ENCODE peak calls at places on chromosomes 1 and 21, in ten cellular contexts. M is LoVo; H is IMR-90; A is stimulated activated CD8-positive, alpha-beta memory T cell treated with anti-CD3 and anti-CD28 coated beads, Interleukin-2, amount 100 ng/mL, for 1 hour; D is activated naive CD8-positive, alpha-beta T cell treated with anti-CD3 and anti-CD28 coated beads for 36 hours; F is cardiac muscle cell; N is stomach; P is activated T-cell treated with anti-CD3 and anti-CD28 coated beads, Interleukin-2, amount 50 U/mL, for 4 hours; L is neuronal stem cell; E is activated CD8-positive, alpha-beta T cell treated with anti-CD3 and anti-CD28 coated beads for 36 hours. B is an unnamed sample.

GRCh38 chr1:200337831-200338230 is 72.0 kb downstream of the ZNF281 start:
- DNase-seq in M (no peak), H (no peak), A (no peak), D (no peak), F (no peak), N (no peak), P (no peak), L (no peak), E (no peak), B (no peak)

GRCh38 chr1:188170935-188171334 is 1342.2 kb downstream of the PLA2G4A start:
- DNase-seq in M (no peak), H (no peak), A (no peak), D (no peak), F (no peak), N (no peak), P (no peak), L (no peak), E (no peak), B (no peak)

GRCh38 chr1:244599937-244600350 is 53.0 kb upstream of the DESI2 start:
- DNase-seq in M (peak), H (peak), A (no peak), D (no peak), F (peak), N (peak), P (peak), L (no peak), E (peak), B (peak)

GRCh38 chr1:209823143-209824041 is 4.4 kb upstream of the UTP25 start:
- DNase-seq in M (peak), H (peak), A (no peak), D (no peak), F (peak), N (no peak), P (no peak), L (peak), E (peak), B (no peak)

GRCh38 chr1:167489581-167490340 is 28.6 kb downstream of the CD247 start:
- DNase-seq in M (no peak), H (no peak), A (peak), D (peak), F (no peak), N (no peak), P (peak), L (peak), E (peak), B (peak)

GRCh38 chr1:38183094-38183493 is 136.5 kb upstream of the POU3F1 start:
- DNase-seq in M (no peak), H (no peak), A (no peak), D (no peak), F (no peak), N (no peak), P (no peak), L (no peak), E (no peak), B (no peak)

GRCh38 chr1:243490748-243491686 is 235.2 kb downstream of the SDCCAG8 start:
- DNase-seq in M (no peak), H (peak), A (no peak), D (no peak), F (peak), N (no peak), P (no peak), L (no peak), E (no peak), B (no peak)

GRCh38 chr1:12184008-12184681 is 17.4 kb downstream of the TNFRSF1B start:
- DNase-seq in M (no peak), H (peak), A (no peak), D (no peak), F (peak), N (peak), P (no peak), L (peak), E (no peak), B (peak)

GRCh38 chr1:21622466-21623315 is 46.5 kb downstream of the RAP1GAP start:
- DNase-seq in M (peak), H (no peak), A (no peak), D (peak), F (peak), N (peak), P (peak), L (peak), E (peak), B (peak)

GRCh38 chr1:10530281-10530740 is 55.6 kb downstream of the PEX14 start:
- DNase-seq in M (no peak), H (peak), A (no peak), D (no peak), F (peak), N (peak), P (no peak), L (peak), E (no peak), B (peak)

GRCh38 chr1:228398741-228399461 is 7.7 kb downstream of the TRIM11 start:
- DNase-seq in M (no peak), H (no peak), A (no peak), D (no peak), F (no peak), N (no peak), P (no peak), L (no peak), E (no peak), B (no peak)

GRCh38 chr1:27577504-27578188 is 26.3 kb downstream of the AHDC1 start:
- DNase-seq in M (no peak), H (no peak), A (no peak), D (no peak), F (no peak), N (no peak), P (no peak), L (no peak), E (no peak), B (no peak)

GRCh38 chr1:52070704-52071103 is 14.6 kb downstream of the BTF3L4 start:
- DNase-seq in M (no peak), H (no peak), A (no peak), D (no peak), F (no peak), N (no peak), P (no peak), L (no peak), E (no peak), B (no peak)

GRCh38 chr1:1173793-1174415 is at the start of gene TTLL10:
- DNase-seq in M (no peak), H (no peak), A (no peak), D (peak), F (no peak), N (no peak), P (no peak), L (peak), E (peak), B (peak)

GRCh38 chr21:43864806-43865470 is at the start of gene AGPAT3:
- DNase-seq in M (peak), H (no peak), A (no peak), D (peak), F (no peak), N (no peak), P (peak), L (no peak), E (peak), B (no peak)

GRCh38 chr1:70486676-70487470 is 75.8 kb downstream of the CTH start:
- DNase-seq in M (no peak), H (peak), A (no peak), D (no peak), F (peak), N (peak), P (no peak), L (no peak), E (no peak), B (no peak)

GRCh38 chr1:3249236-3249845 is 180.3 kb downstream of the PRDM16 start:
- DNase-seq in M (no peak), H (no peak), A (no peak), D (no peak), F (no peak), N (no peak), P (no peak), L (peak), E (no peak), B (no peak)

GRCh38 chr1:58815069-58815679 is 31.3 kb upstream of the JUN start:
- DNase-seq in M (peak), H (peak), A (peak), D (peak), F (peak), N (peak), P (peak), L (peak), E (peak), B (peak)

GRCh38 chr21:27190601-27191000 is 223.7 kb upstream of the ADAMTS5 start:
- DNase-seq in M (no peak), H (peak), A (no peak), D (no peak), F (peak), N (no peak), P (no peak), L (no peak), E (no peak), B (no peak)

GRCh38 chr1:14479865-14480264 is 118.6 kb upstream of the KAZN start:
- DNase-seq in M (no peak), H (no peak), A (no peak), D (no peak), F (no peak), N (no peak), P (no peak), L (no peak), E (no peak), B (no peak)